ENCODE peak calls at places on chromosome 13, in five cellular contexts. One of them, this sample, is unnamed.

GRCh38 chr13:76609643-76610042 is 276.6 kb downstream of the KCTD12 start:
- DNase-seq in NCI-H2029 treated with DMSO at 0.1 percent for 48 hours: no peak
- DNase-seq in cardiac muscle cell: no peak
- DNase-seq in AG10803: no peak
- DNase-seq in stimulated activated CD4-positive, alpha-beta T cell treated with anti-CD3 and anti-CD28 coated beads, Interleukin-15, amount 100 ng/mL, for 1 hour: no peak
- DNase-seq in this sample: peak

GRCh38 chr13:30618186-30618937 is 642 bp downstream of the USPL1 start:
- DNase-seq in NCI-H2029 treated with DMSO at 0.1 percent for 48 hours: no peak
- DNase-seq in cardiac muscle cell: peak
- DNase-seq in AG10803: no peak
- DNase-seq in stimulated activated CD4-positive, alpha-beta T cell treated with anti-CD3 and anti-CD28 coated beads, Interleukin-15, amount 100 ng/mL, for 1 hour: no peak
- DNase-seq in this sample: peak

GRCh38 chr13:81779896-81780295 is 1439.0 kb upstream of the SPRY2 start:
- DNase-seq in NCI-H2029 treated with DMSO at 0.1 percent for 48 hours: no peak
- DNase-seq in cardiac muscle cell: no peak
- DNase-seq in AG10803: no peak
- DNase-seq in stimulated activated CD4-positive, alpha-beta T cell treated with anti-CD3 and anti-CD28 coated beads, Interleukin-15, amount 100 ng/mL, for 1 hour: no peak
- DNase-seq in this sample: no peak

GRCh38 chr13:62088155-62088554 is 672.5 kb upstream of the PCDH20 start:
- DNase-seq in NCI-H2029 treated with DMSO at 0.1 percent for 48 hours: no peak
- DNase-seq in cardiac muscle cell: peak
- DNase-seq in AG10803: no peak
- DNase-seq in stimulated activated CD4-positive, alpha-beta T cell treated with anti-CD3 and anti-CD28 coated beads, Interleukin-15, amount 100 ng/mL, for 1 hour: no peak
- DNase-seq in this sample: no peak

GRCh38 chr13:36815069-36815468 is 4.0 kb upstream of the RFXAP start:
- DNase-seq in NCI-H2029 treated with DMSO at 0.1 percent for 48 hours: no peak
- DNase-seq in cardiac muscle cell: no peak
- DNase-seq in AG10803: no peak
- DNase-seq in stimulated activated CD4-positive, alpha-beta T cell treated with anti-CD3 and anti-CD28 coated beads, Interleukin-15, amount 100 ng/mL, for 1 hour: no peak
- DNase-seq in this sample: no peak

GRCh38 chr13:75486654-75487053 is 4.7 kb upstream of the TBC1D4 start:
- DNase-seq in NCI-H2029 treated with DMSO at 0.1 percent for 48 hours: no peak
- DNase-seq in cardiac muscle cell: no peak
- DNase-seq in AG10803: no peak
- DNase-seq in stimulated activated CD4-positive, alpha-beta T cell treated with anti-CD3 and anti-CD28 coated beads, Interleukin-15, amount 100 ng/mL, for 1 hour: no peak
- DNase-seq in this sample: no peak

GRCh38 chr13:40031031-40031430 is 375.6 kb downstream of the COG6 start:
- DNase-seq in NCI-H2029 treated with DMSO at 0.1 percent for 48 hours: no peak
- DNase-seq in cardiac muscle cell: no peak
- DNase-seq in AG10803: peak
- DNase-seq in stimulated activated CD4-positive, alpha-beta T cell treated with anti-CD3 and anti-CD28 coated beads, Interleukin-15, amount 100 ng/mL, for 1 hour: no peak
- DNase-seq in this sample: no peak

GRCh38 chr13:113767366-113767765 is 8.3 kb downstream of the TMEM255B start:
- DNase-seq in NCI-H2029 treated with DMSO at 0.1 percent for 48 hours: no peak
- DNase-seq in cardiac muscle cell: no peak
- DNase-seq in AG10803: no peak
- DNase-seq in stimulated activated CD4-positive, alpha-beta T cell treated with anti-CD3 and anti-CD28 coated beads, Interleukin-15, amount 100 ng/mL, for 1 hour: no peak
- DNase-seq in this sample: no peak

GRCh38 chr13:99941086-99941485 is 30.5 kb downstream of the ZIC5 start:
- DNase-seq in NCI-H2029 treated with DMSO at 0.1 percent for 48 hours: peak
- DNase-seq in cardiac muscle cell: no peak
- DNase-seq in AG10803: no peak
- DNase-seq in stimulated activated CD4-positive, alpha-beta T cell treated with anti-CD3 and anti-CD28 coated beads, Interleukin-15, amount 100 ng/mL, for 1 hour: no peak
- DNase-seq in this sample: no peak

GRCh38 chr13:67635754-67636153 is 405.6 kb upstream of the PCDH9 start:
- DNase-seq in NCI-H2029 treated with DMSO at 0.1 percent for 48 hours: no peak
- DNase-seq in cardiac muscle cell: no peak
- DNase-seq in AG10803: no peak
- DNase-seq in stimulated activated CD4-positive, alpha-beta T cell treated with anti-CD3 and anti-CD28 coated beads, Interleukin-15, amount 100 ng/mL, for 1 hour: no peak
- DNase-seq in this sample: no peak

GRCh38 chr13:40492511-40492910 is 173.9 kb downstream of the FOXO1 start:
- DNase-seq in NCI-H2029 treated with DMSO at 0.1 percent for 48 hours: no peak
- DNase-seq in cardiac muscle cell: no peak
- DNase-seq in AG10803: no peak
- DNase-seq in stimulated activated CD4-positive, alpha-beta T cell treated with anti-CD3 and anti-CD28 coated beads, Interleukin-15, amount 100 ng/mL, for 1 hour: no peak
- DNase-seq in this sample: no peak

GRCh38 chr13:43493496-43494000 is 293.2 kb downstream of the ENOX1 start:
- DNase-seq in NCI-H2029 treated with DMSO at 0.1 percent for 48 hours: no peak
- DNase-seq in cardiac muscle cell: no peak
- DNase-seq in AG10803: no peak
- DNase-seq in stimulated activated CD4-positive, alpha-beta T cell treated with anti-CD3 and anti-CD28 coated beads, Interleukin-15, amount 100 ng/mL, for 1 hour: no peak
- DNase-seq in this sample: no peak

GRCh38 chr13:29993716-29994488 is 143.5 kb upstream of the UBL3 start:
- DNase-seq in NCI-H2029 treated with DMSO at 0.1 percent for 48 hours: no peak
- DNase-seq in cardiac muscle cell: peak
- DNase-seq in AG10803: peak
- DNase-seq in stimulated activated CD4-positive, alpha-beta T cell treated with anti-CD3 and anti-CD28 coated beads, Interleukin-15, amount 100 ng/mL, for 1 hour: no peak
- DNase-seq in this sample: no peak

GRCh38 chr13:109345433-109345941 is 440.9 kb downstream of the IRS2 start:
- DNase-seq in NCI-H2029 treated with DMSO at 0.1 percent for 48 hours: no peak
- DNase-seq in cardiac muscle cell: no peak
- DNase-seq in AG10803: peak
- DNase-seq in stimulated activated CD4-positive, alpha-beta T cell treated with anti-CD3 and anti-CD28 coated beads, Interleukin-15, amount 100 ng/mL, for 1 hour: no peak
- DNase-seq in this sample: peak

GRCh38 chr13:67223742-67224141 is 6.4 kb downstream of the PCDH9 start:
- DNase-seq in NCI-H2029 treated with DMSO at 0.1 percent for 48 hours: no peak
- DNase-seq in cardiac muscle cell: no peak
- DNase-seq in AG10803: no peak
- DNase-seq in stimulated activated CD4-positive, alpha-beta T cell treated with anti-CD3 and anti-CD28 coated beads, Interleukin-15, amount 100 ng/mL, for 1 hour: no peak
- DNase-seq in this sample: no peak

GRCh38 chr13:100176781-100177389 is 88.0 kb downstream of the PCCA start:
- DNase-seq in NCI-H2029 treated with DMSO at 0.1 percent for 48 hours: no peak
- DNase-seq in cardiac muscle cell: peak
- DNase-seq in AG10803: peak
- DNase-seq in stimulated activated CD4-positive, alpha-beta T cell treated with anti-CD3 and anti-CD28 coated beads, Interleukin-15, amount 100 ng/mL, for 1 hour: no peak
- DNase-seq in this sample: peak

GRCh38 chr13:113848020-113848419 is 15.9 kb downstream of the GAS6 start:
- DNase-seq in NCI-H2029 treated with DMSO at 0.1 percent for 48 hours: no peak
- DNase-seq in cardiac muscle cell: no peak
- DNase-seq in AG10803: no peak
- DNase-seq in stimulated activated CD4-positive, alpha-beta T cell treated with anti-CD3 and anti-CD28 coated beads, Interleukin-15, amount 100 ng/mL, for 1 hour: no peak
- DNase-seq in this sample: no peak

GRCh38 chr13:45055198-45055901 is 65.0 kb upstream of the GTF2F2 start:
- DNase-seq in NCI-H2029 treated with DMSO at 0.1 percent for 48 hours: no peak
- DNase-seq in cardiac muscle cell: no peak
- DNase-seq in AG10803: peak
- DNase-seq in stimulated activated CD4-positive, alpha-beta T cell treated with anti-CD3 and anti-CD28 coated beads, Interleukin-15, amount 100 ng/mL, for 1 hour: no peak
- DNase-seq in this sample: no peak

GRCh38 chr13:95924389-95924994 is 128.7 kb downstream of the UGGT2 start:
- DNase-seq in NCI-H2029 treated with DMSO at 0.1 percent for 48 hours: no peak
- DNase-seq in cardiac muscle cell: peak
- DNase-seq in AG10803: peak
- DNase-seq in stimulated activated CD4-positive, alpha-beta T cell treated with anti-CD3 and anti-CD28 coated beads, Interleukin-15, amount 100 ng/mL, for 1 hour: no peak
- DNase-seq in this sample: no peak

GRCh38 chr13:83740622-83741021 is 141.7 kb downstream of the SLITRK1 start:
- DNase-seq in NCI-H2029 treated with DMSO at 0.1 percent for 48 hours: no peak
- DNase-seq in cardiac muscle cell: no peak
- DNase-seq in AG10803: no peak
- DNase-seq in stimulated activated CD4-positive, alpha-beta T cell treated with anti-CD3 and anti-CD28 coated beads, Interleukin-15, amount 100 ng/mL, for 1 hour: no peak
- DNase-seq in this sample: no peak

GRCh38 chr13:50616101-50616500 is 227.4 kb downstream of the DLEU7 start:
- DNase-seq in NCI-H2029 treated with DMSO at 0.1 percent for 48 hours: no peak
- DNase-seq in cardiac muscle cell: no peak
- DNase-seq in AG10803: peak
- DNase-seq in stimulated activated CD4-positive, alpha-beta T cell treated with anti-CD3 and anti-CD28 coated beads, Interleukin-15, amount 100 ng/mL, for 1 hour: no peak
- DNase-seq in this sample: no peak

GRCh38 chr13:112616586-112617381 is 28.8 kb upstream of the TUBGCP3 start:
- DNase-seq in NCI-H2029 treated with DMSO at 0.1 percent for 48 hours: no peak
- DNase-seq in cardiac muscle cell: peak
- DNase-seq in AG10803: peak
- DNase-seq in stimulated activated CD4-positive, alpha-beta T cell treated with anti-CD3 and anti-CD28 coated beads, Interleukin-15, amount 100 ng/mL, for 1 hour: no peak
- DNase-seq in this sample: peak

GRCh38 chr13:113783966-113784644 is 25.1 kb downstream of the TMEM255B start:
- DNase-seq in NCI-H2029 treated with DMSO at 0.1 percent for 48 hours: no peak
- DNase-seq in cardiac muscle cell: no peak
- DNase-seq in AG10803: no peak
- DNase-seq in stimulated activated CD4-positive, alpha-beta T cell treated with anti-CD3 and anti-CD28 coated beads, Interleukin-15, amount 100 ng/mL, for 1 hour: no peak
- DNase-seq in this sample: no peak

GRCh38 chr13:110624766-110625756 is 9.7 kb downstream of the NAXD start:
- DNase-seq in NCI-H2029 treated with DMSO at 0.1 percent for 48 hours: peak
- DNase-seq in cardiac muscle cell: no peak
- DNase-seq in AG10803: no peak
- DNase-seq in stimulated activated CD4-positive, alpha-beta T cell treated with anti-CD3 and anti-CD28 coated beads, Interleukin-15, amount 100 ng/mL, for 1 hour: no peak
- DNase-seq in this sample: no peak

GRCh38 chr13:63010072-63010658 is 1594.5 kb upstream of the PCDH20 start:
- DNase-seq in NCI-H2029 treated with DMSO at 0.1 percent for 48 hours: no peak
- DNase-seq in cardiac muscle cell: no peak
- DNase-seq in AG10803: no peak
- DNase-seq in stimulated activated CD4-positive, alpha-beta T cell treated with anti-CD3 and anti-CD28 coated beads, Interleukin-15, amount 100 ng/mL, for 1 hour: no peak
- DNase-seq in this sample: no peak

GRCh38 chr13:94657167-94657566 is 55.2 kb downstream of the SOX21 start:
- DNase-seq in NCI-H2029 treated with DMSO at 0.1 percent for 48 hours: no peak
- DNase-seq in cardiac muscle cell: no peak
- DNase-seq in AG10803: peak
- DNase-seq in stimulated activated CD4-positive, alpha-beta T cell treated with anti-CD3 and anti-CD28 coated beads, Interleukin-15, amount 100 ng/mL, for 1 hour: no peak
- DNase-seq in this sample: no peak